ENCODE peak calls at places on chromosomes 16 and 17, in four cellular contexts. C is HepG2, R is HCT116, N is K562. E is an unnamed sample.

GRCh38 chr17:57911834-57912673 is 43.2 kb downstream of the CUEDC1 start:
- DNase-seq in C (peak), R (peak), N (no peak), E (no peak)

GRCh38 chr17:51079049-51079448 is 41.6 kb downstream of the SPAG9 start:
- DNase-seq in C (no peak), R (no peak), N (no peak), E (no peak)

GRCh38 chr16:10156111-10156510 is 26.1 kb downstream of the GRIN2A start:
- DNase-seq in C (no peak), R (no peak), N (no peak), E (no peak)

GRCh38 chr16:8966781-8967436 is 3.2 kb upstream of the USP7 start:
- DNase-seq in C (no peak), R (no peak), N (no peak), E (no peak)

GRCh38 chr16:13081825-13082224 is 180.4 kb downstream of the SHISA9 start:
- DNase-seq in C (no peak), R (no peak), N (no peak), E (no peak)

GRCh38 chr17:82297804-82298537 is 19.4 kb downstream of the CD7 start:
- DNase-seq in C (no peak), R (no peak), N (peak), E (peak)

GRCh38 chr16:19657831-19658230 is 60.2 kb downstream of the KNOP1 start:
- DNase-seq in C (no peak), R (no peak), N (no peak), E (no peak)

GRCh38 chr16:46857261-46857962 is 26.4 kb upstream of the C16orf87 start:
- DNase-seq in C (peak), R (peak), N (peak), E (no peak)

GRCh38 chr16:31134091-31134571 is 1.4 kb downstream of the PRSS8 start:
- DNase-seq in C (no peak), R (no peak), N (no peak), E (no peak)

GRCh38 chr17:74990581-74991105 is 3.2 kb downstream of the CDR2L start:
- DNase-seq in C (no peak), R (no peak), N (no peak), E (no peak)

GRCh38 chr16:31386157-31386984 is 6.8 kb upstream of the ITGAD start:
- DNase-seq in C (no peak), R (peak), N (no peak), E (peak)

GRCh38 chr17:66190738-66191606 is 961 bp downstream of the CEP112 start:
- DNase-seq in C (peak), R (no peak), N (no peak), E (no peak)

GRCh38 chr16:51034481-51035109 is 116.5 kb downstream of the SALL1 start:
- DNase-seq in C (no peak), R (no peak), N (no peak), E (no peak)

GRCh38 chr16:84848991-84849634 is 29.3 kb downstream of the CRISPLD2 start:
- DNase-seq in C (no peak), R (no peak), N (no peak), E (no peak)

GRCh38 chr17:14214271-14214670 is 22.4 kb downstream of the CDRT15 start:
- DNase-seq in C (no peak), R (no peak), N (no peak), E (no peak)

GRCh38 chr16:14350081-14350480 is 279.0 kb downstream of the MRTFB start:
- DNase-seq in C (no peak), R (no peak), N (no peak), E (no peak)

GRCh38 chr17:42276359-42276608 is at the start of gene STAT5B:
- DNase-seq in C (no peak), R (no peak), N (peak), E (no peak)

DNA sequence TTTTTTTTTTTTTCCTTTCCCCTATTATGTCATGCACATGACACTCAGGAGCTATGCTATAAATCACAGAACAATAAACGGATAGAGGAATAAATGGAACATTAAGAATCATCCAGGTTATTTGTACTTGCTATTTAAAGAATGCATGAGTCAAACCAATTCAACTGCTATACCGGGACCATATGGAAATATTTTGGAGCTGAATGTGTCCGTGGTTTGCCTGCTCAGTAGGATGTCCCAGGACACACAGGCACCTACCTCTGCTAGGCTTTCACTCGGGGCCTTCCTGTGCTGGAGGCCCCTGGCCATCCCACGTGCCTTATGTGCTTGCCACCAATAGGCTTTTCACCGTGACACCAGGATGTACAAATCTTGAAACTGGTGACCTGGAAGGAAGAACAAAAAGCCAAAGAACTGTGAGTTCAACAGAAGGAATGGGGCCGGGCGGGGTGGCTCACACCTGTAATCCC is 15.3 kb upstream of the SEC14L1 start:
- DNase-seq in C (peak), R (peak), N (no peak), E (peak)
- H3K27ac ChIP-seq in C (no peak), R (peak), N (no peak), E (peak)

DNA sequence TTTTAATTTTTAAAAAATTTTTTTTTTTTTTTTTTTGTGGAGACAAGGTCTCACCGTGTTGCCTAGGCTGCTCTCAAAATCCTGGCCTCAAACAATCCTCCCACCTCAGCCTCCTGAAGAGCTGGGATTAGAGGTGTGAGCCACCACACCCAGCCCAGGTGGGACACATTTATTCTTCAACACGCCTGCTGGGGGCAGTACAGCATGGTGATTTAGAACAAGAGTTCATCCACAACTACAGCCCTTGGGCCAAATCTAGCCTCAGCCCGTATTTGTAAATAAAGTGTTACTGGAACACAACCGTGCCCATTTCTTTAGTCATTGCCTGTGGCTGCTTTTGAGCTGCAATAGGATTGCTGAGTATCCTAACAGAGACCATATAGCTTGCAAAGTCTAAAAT is 92.8 kb downstream of the KATNIP start:
- DNase-seq in C (peak), R (peak), N (peak), E (no peak)
- TF ChIP-seq TCF7L2 in C (no peak), R (no peak), N (no peak), E (no peak)

DNA sequence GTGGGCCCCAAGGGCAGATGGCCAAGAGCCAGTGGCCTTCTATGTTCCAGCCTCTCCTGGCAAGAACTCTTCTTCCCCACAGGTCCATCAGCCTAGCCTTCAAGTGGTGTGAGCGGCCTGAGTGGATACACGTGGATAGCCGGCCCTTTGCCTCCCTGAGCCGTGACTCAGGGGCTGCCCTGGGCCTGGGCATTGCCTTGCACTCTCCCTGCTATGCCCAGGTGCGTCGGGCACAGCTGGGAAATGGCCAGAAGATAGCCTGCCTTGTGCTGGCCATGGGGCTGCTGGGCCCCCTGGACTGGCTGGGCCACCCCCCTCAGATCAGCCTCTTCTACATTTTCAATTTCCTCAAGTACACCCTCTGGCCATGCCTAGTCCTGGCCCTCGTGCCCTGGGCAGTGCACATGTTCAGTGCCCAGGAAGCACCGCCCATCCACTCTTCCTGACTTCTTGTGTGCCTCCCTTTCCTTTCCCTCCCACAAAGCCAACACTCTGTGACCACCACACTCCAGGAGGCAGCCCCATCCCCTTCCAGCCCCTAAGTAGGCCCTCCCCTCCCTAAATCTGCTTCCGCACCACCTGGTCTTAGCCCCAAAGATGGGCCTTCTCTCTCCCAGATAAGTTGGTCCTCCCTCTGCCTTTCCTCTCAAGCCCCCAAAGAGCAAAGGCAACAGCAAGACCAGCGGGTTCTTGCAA is 5.2 kb downstream of the G6PC3 start:
- DNase-seq in C (no peak), R (no peak), N (no peak), E (no peak)
- TF ChIP-seq POLR2AphosphoS5 in C (no peak), R (no peak), N (no peak), E (no peak)

GRCh38 chr17:4747847-4748246 is 8.1 kb upstream of the CXCL16 start:
- DNase-seq in C (no peak), R (no peak), N (no peak), E (no peak)
- H3K27ac ChIP-seq in C (no peak), R (no peak), N (no peak), E (no peak)

GRCh38 chr16:747978-748746 is 7.4 kb upstream of the CIAO3 start:
- DNase-seq in C (no peak), R (no peak), N (no peak), E (no peak)

GRCh38 chr16:750454-750853 is 9.7 kb upstream of the CIAO3 start:
- DNase-seq in C (no peak), R (no peak), N (no peak), E (no peak)

GRCh38 chr16:746637-747036 is 5.8 kb upstream of the CIAO3 start:
- DNase-seq in C (no peak), R (no peak), N (no peak), E (no peak)

GRCh38 chr16:751152-752007 is 9.2 kb upstream of the MSLN start:
- DNase-seq in C (no peak), R (no peak), N (no peak), E (no peak)

GRCh38 chr16:749010-749409 is 8.2 kb upstream of the CIAO3 start:
- DNase-seq in C (no peak), R (no peak), N (no peak), E (no peak)
- TF ChIP-seq TCF7L2 in C (no peak), R (no peak), N (no peak), E (no peak)

DNA sequence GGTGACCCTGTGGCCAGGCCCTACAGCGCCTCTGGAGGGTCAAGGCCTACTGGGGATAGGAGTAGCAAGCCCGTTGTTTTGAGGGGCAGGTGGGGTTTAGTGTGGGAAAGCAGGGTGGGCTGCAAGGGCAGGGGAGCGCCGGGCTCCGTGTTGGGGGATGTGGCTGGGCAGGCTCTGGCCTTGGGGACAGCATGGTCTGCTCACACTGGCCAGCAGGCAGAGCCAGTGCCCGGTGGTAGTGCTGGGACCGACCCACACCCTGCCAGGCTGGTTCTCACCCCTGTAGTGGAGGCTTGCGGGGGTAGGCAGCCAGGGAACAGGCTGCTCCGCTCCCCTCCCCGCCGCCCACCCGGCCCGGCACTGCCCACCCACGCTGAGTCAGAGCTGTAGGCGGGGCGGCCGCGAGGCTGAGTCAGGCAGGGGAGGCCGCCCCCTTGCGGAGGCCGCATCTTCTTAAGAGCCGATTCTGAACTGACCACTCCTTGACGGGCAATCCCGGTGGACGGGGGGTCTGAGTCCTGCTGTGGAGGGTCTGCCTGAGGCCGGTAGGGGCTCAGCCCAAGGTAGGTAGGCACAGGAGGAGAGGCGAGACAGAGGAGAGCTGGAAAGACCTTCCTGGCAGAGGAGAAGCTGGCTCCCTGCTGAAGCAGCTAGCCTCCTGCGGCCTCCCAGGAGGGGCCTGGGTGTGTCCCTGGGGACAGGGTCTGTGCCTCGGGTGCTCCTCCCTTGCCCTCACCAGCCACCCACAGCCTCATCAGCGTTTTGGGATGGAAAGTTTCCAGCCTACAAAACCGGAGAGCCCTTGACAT is 62.4 kb downstream of the BAIAP2 start:
- DNase-seq in C (peak), R (peak), N (peak), E (no peak)
- TF ChIP-seq POLR2AphosphoS5 in C (peak), R (peak), N (no peak), E (peak)

GRCh38 chr16:57916735-57917450 is 54.0 kb downstream of the CNGB1 start:
- DNase-seq in C (no peak), R (no peak), N (no peak), E (no peak)
- H3K27ac ChIP-seq in C (no peak), R (no peak), N (no peak), E (no peak)